ENCODE peak calls at places on chromosomes 2 and 18, in eight cellular contexts. One of them, this sample, is unnamed.

GRCh38 chr2:207338220-207338607 is 172.5 kb upstream of the KLF7 start:
- DNase-seq in KBM-7: no peak
- DNase-seq in KG1: no peak
- DNase-seq in erythroblast: no peak
- DNase-seq in WTC11: no peak
- DNase-seq in amniotic stem cell: no peak
- DNase-seq in foreskin keratinocyte: no peak
- DNase-seq in hypothalamus: no peak
- DNase-seq in this sample: no peak

GRCh38 chr2:905091-905832 is 45.4 kb upstream of the SNTG2 start:
- DNase-seq in foreskin keratinocyte: no peak
- DNase-seq in KBM-7: no peak
- DNase-seq in erythroblast: no peak
- DNase-seq in WTC11: no peak
- DNase-seq in KG1: no peak
- DNase-seq in amniotic stem cell: no peak
- DNase-seq in hypothalamus: no peak
- DNase-seq in this sample: no peak

GRCh38 chr18:63444567-63444966 is 22.3 kb upstream of the VPS4B start:
- DNase-seq in WTC11: no peak
- DNase-seq in amniotic stem cell: peak
- DNase-seq in KG1: no peak
- DNase-seq in hypothalamus: no peak
- DNase-seq in KBM-7: peak
- DNase-seq in erythroblast: no peak
- DNase-seq in foreskin keratinocyte: peak
- DNase-seq in this sample: peak

GRCh38 chr2:210225461-210225798 is 183 bp upstream of the ACADL start:
- DNase-seq in WTC11: no peak
- DNase-seq in KBM-7: no peak
- DNase-seq in foreskin keratinocyte: no peak
- DNase-seq in hypothalamus: no peak
- DNase-seq in erythroblast: no peak
- DNase-seq in KG1: no peak
- DNase-seq in amniotic stem cell: no peak
- DNase-seq in this sample: no peak

GRCh38 chr18:58541789-58542425 is 87.0 kb downstream of the ALPK2 start:
- DNase-seq in foreskin keratinocyte: peak
- DNase-seq in WTC11: no peak
- DNase-seq in erythroblast: no peak
- DNase-seq in KBM-7: peak
- DNase-seq in KG1: no peak
- DNase-seq in hypothalamus: no peak
- DNase-seq in amniotic stem cell: peak
- DNase-seq in this sample: peak

GRCh38 chr2:158539176-158539895 is 82.6 kb downstream of the PKP4 start:
- DNase-seq in erythroblast: peak
- DNase-seq in KG1: no peak
- DNase-seq in WTC11: no peak
- DNase-seq in hypothalamus: no peak
- DNase-seq in amniotic stem cell: peak
- DNase-seq in KBM-7: peak
- DNase-seq in foreskin keratinocyte: peak
- DNase-seq in this sample: peak

GRCh38 chr18:389658-390357 is 110.7 kb downstream of the COLEC12 start:
- DNase-seq in hypothalamus: no peak
- DNase-seq in KBM-7: no peak
- DNase-seq in erythroblast: no peak
- DNase-seq in KG1: no peak
- DNase-seq in amniotic stem cell: no peak
- DNase-seq in WTC11: peak
- DNase-seq in foreskin keratinocyte: no peak
- DNase-seq in this sample: no peak

GRCh38 chr2:9279426-9279825 is 72.8 kb downstream of the ASAP2 start:
- DNase-seq in KBM-7: no peak
- DNase-seq in foreskin keratinocyte: no peak
- DNase-seq in hypothalamus: no peak
- DNase-seq in WTC11: no peak
- DNase-seq in KG1: no peak
- DNase-seq in erythroblast: no peak
- DNase-seq in amniotic stem cell: no peak
- DNase-seq in this sample: no peak

GRCh38 chr2:213306320-213306942 is 22.2 kb downstream of the SPAG16 start:
- DNase-seq in KG1: no peak
- DNase-seq in foreskin keratinocyte: peak
- DNase-seq in erythroblast: peak
- DNase-seq in amniotic stem cell: no peak
- DNase-seq in KBM-7: no peak
- DNase-seq in hypothalamus: no peak
- DNase-seq in WTC11: no peak
- DNase-seq in this sample: no peak

GRCh38 chr2:72757177-72757775 is 68.6 kb downstream of the EXOC6B start:
- DNase-seq in KG1: no peak
- DNase-seq in foreskin keratinocyte: peak
- DNase-seq in amniotic stem cell: peak
- DNase-seq in erythroblast: peak
- DNase-seq in KBM-7: no peak
- DNase-seq in hypothalamus: no peak
- DNase-seq in WTC11: no peak
- DNase-seq in this sample: peak

GRCh38 chr2:190578158-190579057 is 43.9 kb upstream of the NEMP2 start:
- DNase-seq in amniotic stem cell: no peak
- DNase-seq in hypothalamus: no peak
- DNase-seq in foreskin keratinocyte: peak
- DNase-seq in erythroblast: peak
- DNase-seq in KBM-7: peak
- DNase-seq in WTC11: no peak
- DNase-seq in KG1: no peak
- DNase-seq in this sample: peak

This sample was measured in OCI-M1.